ENCODE peak calls at places on chromosomes 2 and 18, in four cellular contexts. P is dorsolateral prefrontal cortex, A is aorta, S is esophagus squamous epithelium. D is an unnamed sample. For H3K27me3, the result is how much of the 10 kb centered on the place peaks cover.

GRCh38 chr2:182649316-182649715 is 66.7 kb upstream of the DNAJC10 start:
- DNase-seq in P (no peak), A (no peak), S (no peak), D (no peak)

GRCh38 chr2:39875182-39875913 is 96.3 kb upstream of the THUMPD2 start:
- DNase-seq in P (no peak), A (peak), S (no peak), D (no peak)

GRCh38 chr2:110105608-110106467 is 9.8 kb downstream of the MALL start:
- DNase-seq in P (no peak), A (no peak), S (no peak), D (peak)

GRCh38 chr2:25879133-25879730 is 945 bp upstream of the ASXL2 start:
- DNase-seq in P (no peak), A (no peak), S (no peak), D (peak)

GRCh38 chr2:238502956-238503791 is 76.4 kb downstream of the ASB1 start:
- DNase-seq in P (no peak), A (no peak), S (no peak), D (no peak)

GRCh38 chr2:202848813-202849212 is 22.8 kb downstream of the ICA1L start:
- DNase-seq in P (no peak), A (peak), S (no peak), D (no peak)

GRCh38 chr18:76451475-76452331 is 43.3 kb downstream of the ZNF516 start:
- DNase-seq in P (no peak), A (peak), S (no peak), D (no peak)

GRCh38 chr2:238874330-238875050 is 26.6 kb downstream of the TWIST2 start:
- DNase-seq in P (no peak), A (no peak), S (no peak), D (no peak)

GRCh38 chr2:103232882-103233281 is 471.1 kb downstream of the TMEM182 start:
- DNase-seq in P (no peak), A (no peak), S (no peak), D (peak)

GRCh38 chr2:27291865-27292264 is 9.6 kb downstream of the TRIM54 start:
- DNase-seq in P (no peak), A (no peak), S (no peak), D (no peak)
- H3K4me3 ChIP-seq in P (no peak), A (no peak), S (no peak), D (no peak)

GRCh38 chr2:233323851-233324250 is 16.2 kb downstream of the SAG start:
- DNase-seq in P (no peak), A (no peak), S (no peak), D (no peak)

GRCh38 chr2:233317544-233317943 is 9.9 kb downstream of the SAG start:
- DNase-seq in P (no peak), A (no peak), S (no peak), D (no peak)

GRCh38 chr2:233320470-233320869 is 12.9 kb downstream of the SAG start:
- DNase-seq in P (no peak), A (no peak), S (no peak), D (no peak)

GRCh38 chr2:233314180-233314579 is 6.6 kb downstream of the SAG start:
- DNase-seq in P (no peak), A (no peak), S (no peak), D (no peak)

DNA sequence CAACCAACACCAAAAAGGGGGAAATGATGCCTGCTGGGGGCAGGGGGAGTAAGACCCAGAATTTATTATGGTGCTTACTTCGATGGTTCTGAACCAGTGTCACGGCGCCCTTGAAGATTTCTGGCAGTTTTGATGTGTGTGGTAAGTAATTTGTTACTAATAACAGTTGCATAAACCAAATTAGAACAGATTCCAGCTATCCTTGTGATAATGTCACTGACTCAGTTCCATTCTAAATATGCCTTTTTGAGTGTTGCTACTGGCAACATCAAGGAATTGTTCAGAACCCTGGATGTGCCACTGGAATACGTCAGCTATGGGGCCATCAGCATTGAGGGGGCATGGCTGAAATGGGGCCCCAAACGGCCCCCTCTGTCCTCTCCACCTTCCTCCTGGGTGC is 11.6 kb downstream of the SAG start:
- DNase-seq in P (no peak), A (no peak), S (no peak), D (no peak)
- H3K27me3 ChIP-seq in P (under half), A (under half), S (under half), D (under half)

GRCh38 chr18:58863539-58864145 is 1.0 kb upstream of the ZNF532 start:
- DNase-seq in P (peak), A (peak), S (no peak), D (no peak)

GRCh38 chr18:58861353-58861752 is 3.3 kb upstream of the ZNF532 start:
- DNase-seq in P (no peak), A (no peak), S (no peak), D (no peak)

GRCh38 chr18:58862851-58863538 is 1.7 kb upstream of the ZNF532 start:
- DNase-seq in P (no peak), A (no peak), S (no peak), D (no peak)

GRCh38 chr18:58861853-58862252 is 2.8 kb upstream of the ZNF532 start:
- DNase-seq in P (no peak), A (no peak), S (no peak), D (no peak)

GRCh38 chr18:58862404-58862803 is 2.3 kb upstream of the ZNF532 start:
- DNase-seq in P (no peak), A (no peak), S (no peak), D (no peak)
- H3K4me3 ChIP-seq in P (peak), A (no peak), S (peak), D (no peak)

GRCh38 chr2:120551540-120551939 is 184.1 kb upstream of the GLI2 start:
- DNase-seq in P (no peak), A (no peak), S (no peak), D (no peak)
- H3K27me3 ChIP-seq in P (under half), A (under half), S (under half), D (under half)